ENCODE peak calls at places on chromosome 10, in six cellular contexts. One of them, this sample, is unnamed.

GRCh38 chr10:43377393-43377883 is 6.0 kb downstream of the FXYD4 start:
- DNase-seq in colonic mucosa: no peak
- DNase-seq in GM23248: no peak
- DNase-seq in PC-3: peak; percentile 32
- DNase-seq in H9: peak; percentile 87
- DNase-seq in fibroblast of lung: no peak
- DNase-seq in this sample: peak; percentile 58

GRCh38 chr10:102113956-102114857 is 6.0 kb downstream of the LDB1 start:
- DNase-seq in colonic mucosa: peak; percentile 40
- DNase-seq in GM23248: peak; percentile 74
- DNase-seq in PC-3: no peak
- DNase-seq in H9: peak; percentile 38
- DNase-seq in fibroblast of lung: no peak
- DNase-seq in this sample: peak; percentile 78

GRCh38 chr10:107031981-107032699 is 132.4 kb downstream of the SORCS1 start:
- DNase-seq in colonic mucosa: no peak
- DNase-seq in GM23248: no peak
- DNase-seq in PC-3: no peak
- DNase-seq in H9: no peak
- DNase-seq in fibroblast of lung: no peak
- DNase-seq in this sample: no peak

GRCh38 chr10:35352097-35352496 is 15.8 kb downstream of the CCNY start:
- DNase-seq in colonic mucosa: no peak
- DNase-seq in GM23248: no peak
- DNase-seq in PC-3: no peak
- DNase-seq in H9: no peak
- DNase-seq in fibroblast of lung: no peak
- DNase-seq in this sample: no peak

GRCh38 chr10:47013469-47014169 is 102.4 kb downstream of the PTPN20 start:
- DNase-seq in colonic mucosa: no peak
- DNase-seq in GM23248: peak; percentile 77
- DNase-seq in PC-3: no peak
- DNase-seq in H9: peak; percentile 73
- DNase-seq in fibroblast of lung: peak; percentile 6
- DNase-seq in this sample: no peak

GRCh38 chr10:58651040-58651439 is 138.4 kb downstream of the BICC1 start:
- DNase-seq in colonic mucosa: no peak
- DNase-seq in GM23248: peak; percentile 40
- DNase-seq in PC-3: no peak
- DNase-seq in H9: no peak
- DNase-seq in fibroblast of lung: peak; percentile 45
- DNase-seq in this sample: no peak

GRCh38 chr10:103512591-103513382 is 19.3 kb downstream of the NEURL1 start:
- DNase-seq in colonic mucosa: peak; percentile 57
- DNase-seq in GM23248: no peak
- DNase-seq in PC-3: no peak
- DNase-seq in H9: peak; percentile 24
- DNase-seq in fibroblast of lung: no peak
- DNase-seq in this sample: peak; percentile 48

GRCh38 chr10:63264852-63265617 is 131.9 kb downstream of the NRBF2 start:
- DNase-seq in colonic mucosa: peak; percentile 54
- DNase-seq in GM23248: peak; percentile 70
- DNase-seq in PC-3: peak; percentile 83
- DNase-seq in H9: no peak
- DNase-seq in fibroblast of lung: peak; percentile 76
- DNase-seq in this sample: no peak

GRCh38 chr10:117164878-117165556 is 26.9 kb upstream of the VAX1 start:
- DNase-seq in colonic mucosa: no peak
- DNase-seq in GM23248: peak; percentile 23
- DNase-seq in PC-3: no peak
- DNase-seq in H9: no peak
- DNase-seq in fibroblast of lung: no peak
- DNase-seq in this sample: no peak

GRCh38 chr10:96651998-96652431 is 65.2 kb upstream of the TM9SF3 start:
- DNase-seq in colonic mucosa: no peak
- DNase-seq in GM23248: no peak
- DNase-seq in PC-3: no peak
- DNase-seq in H9: no peak
- DNase-seq in fibroblast of lung: no peak
- DNase-seq in this sample: no peak

GRCh38 chr10:32379314-32379949 is 32.5 kb upstream of the EPC1 start:
- DNase-seq in colonic mucosa: no peak
- DNase-seq in GM23248: peak; percentile 83
- DNase-seq in PC-3: peak; percentile 93
- DNase-seq in H9: peak; percentile 36
- DNase-seq in fibroblast of lung: peak; percentile 78
- DNase-seq in this sample: no peak

GRCh38 chr10:44385423-44385725 is 477 bp upstream of the CXCL12 start:
- DNase-seq in colonic mucosa: no peak
- DNase-seq in GM23248: no peak
- DNase-seq in PC-3: no peak
- DNase-seq in H9: no peak
- DNase-seq in fibroblast of lung: no peak
- DNase-seq in this sample: peak; percentile 73

GRCh38 chr10:44386546-44387052 is 1.7 kb upstream of the CXCL12 start:
- DNase-seq in colonic mucosa: peak; percentile 46
- DNase-seq in GM23248: peak; percentile 88
- DNase-seq in PC-3: peak; percentile 73
- DNase-seq in H9: peak; percentile 81
- DNase-seq in fibroblast of lung: peak; percentile 57
- DNase-seq in this sample: peak; percentile 86

GRCh38 chr10:44384601-44385422 is at the start of gene CXCL12:
- DNase-seq in colonic mucosa: peak; percentile 29
- DNase-seq in GM23248: peak; percentile 78
- DNase-seq in PC-3: no peak
- DNase-seq in H9: peak; percentile 78
- DNase-seq in fibroblast of lung: no peak
- DNase-seq in this sample: peak; percentile 84

GRCh38 chr10:44383749-44384600 is 922 bp downstream of the CXCL12 start:
- DNase-seq in colonic mucosa: peak; percentile 18
- DNase-seq in GM23248: peak; percentile 79
- DNase-seq in PC-3: no peak
- DNase-seq in H9: peak; percentile 39
- DNase-seq in fibroblast of lung: peak; percentile 42
- DNase-seq in this sample: peak; percentile 82

GRCh38 chr10:44385726-44386438 is 985 bp upstream of the CXCL12 start:
- DNase-seq in colonic mucosa: no peak
- DNase-seq in GM23248: peak; percentile 28
- DNase-seq in PC-3: no peak
- DNase-seq in H9: peak; percentile 46
- DNase-seq in fibroblast of lung: no peak
- DNase-seq in this sample: peak; percentile 83
- H3K9ac ChIP-seq in colonic mucosa: no peak overlapping the region
- H3K9ac ChIP-seq in GM23248: peak overlapping the region; percentile 67
- H3K9ac ChIP-seq in PC-3: no peak overlapping the region
- H3K9ac ChIP-seq in H9: no peak overlapping the region
- H3K9ac ChIP-seq in fibroblast of lung: no peak overlapping the region
- H3K9ac ChIP-seq in this sample: no peak overlapping the region

GRCh38 chr10:22932626-22933370 is 4.9 kb downstream of the ARMC3 start:
- DNase-seq in colonic mucosa: no peak
- DNase-seq in GM23248: peak; percentile 51
- DNase-seq in PC-3: no peak
- DNase-seq in H9: no peak
- DNase-seq in fibroblast of lung: peak; percentile 12
- DNase-seq in this sample: no peak

GRCh38 chr10:22931948-22932347 is 4.1 kb downstream of the ARMC3 start:
- DNase-seq in colonic mucosa: no peak
- DNase-seq in GM23248: peak; percentile 73
- DNase-seq in PC-3: peak; percentile 72
- DNase-seq in H9: no peak
- DNase-seq in fibroblast of lung: peak; percentile 85
- DNase-seq in this sample: no peak

GRCh38 chr10:22925088-22925487 is 2.8 kb upstream of the ARMC3 start:
- DNase-seq in colonic mucosa: no peak
- DNase-seq in GM23248: no peak
- DNase-seq in PC-3: no peak
- DNase-seq in H9: no peak
- DNase-seq in fibroblast of lung: no peak
- DNase-seq in this sample: no peak

GRCh38 chr10:22927661-22928403 is at the start of gene ARMC3:
- DNase-seq in colonic mucosa: peak; percentile 32
- DNase-seq in GM23248: peak; percentile 76
- DNase-seq in PC-3: peak; percentile 57
- DNase-seq in H9: peak; percentile 92
- DNase-seq in fibroblast of lung: peak; percentile 16
- DNase-seq in this sample: peak; percentile 83

GRCh38 chr10:22927163-22927562 is 690 bp upstream of the ARMC3 start:
- DNase-seq in colonic mucosa: no peak
- DNase-seq in GM23248: no peak
- DNase-seq in PC-3: no peak
- DNase-seq in H9: no peak
- DNase-seq in fibroblast of lung: no peak
- DNase-seq in this sample: no peak
- H3K9ac ChIP-seq in colonic mucosa: no peak overlapping the region
- H3K9ac ChIP-seq in GM23248: no peak overlapping the region
- H3K9ac ChIP-seq in PC-3: no peak overlapping the region
- H3K9ac ChIP-seq in H9: peak overlapping the region; percentile 23
- H3K9ac ChIP-seq in fibroblast of lung: no peak overlapping the region
- H3K9ac ChIP-seq in this sample: no peak overlapping the region

DNA sequence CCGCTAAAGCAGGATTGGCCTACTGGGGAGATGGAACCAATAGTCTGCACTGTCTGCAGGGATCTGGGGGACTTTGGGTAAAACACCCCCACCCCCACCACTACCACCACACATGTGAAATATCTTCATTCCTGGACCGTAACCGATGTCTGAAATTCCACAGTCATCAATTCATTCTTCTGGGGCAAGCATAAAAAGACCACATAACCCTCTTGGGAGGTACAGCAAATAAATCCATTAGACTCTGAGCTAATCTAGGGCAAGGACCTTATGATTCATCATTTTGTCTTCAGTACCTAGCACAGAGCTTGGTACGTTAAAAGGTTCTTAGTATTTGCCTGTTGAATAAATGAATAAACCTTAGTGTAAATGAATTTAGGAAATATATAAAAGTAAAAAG is 307.8 kb downstream of the GPAM start:
- DNase-seq in colonic mucosa: no peak
- DNase-seq in GM23248: peak; percentile 2
- DNase-seq in PC-3: no peak
- DNase-seq in H9: no peak
- DNase-seq in fibroblast of lung: no peak
- DNase-seq in this sample: no peak
- H3K9ac ChIP-seq in colonic mucosa: no peak overlapping the region
- H3K9ac ChIP-seq in GM23248: no peak overlapping the region
- H3K9ac ChIP-seq in PC-3: no peak overlapping the region
- H3K9ac ChIP-seq in H9: no peak overlapping the region
- H3K9ac ChIP-seq in fibroblast of lung: no peak overlapping the region
- H3K9ac ChIP-seq in this sample: no peak overlapping the region

GRCh38 chr10:80536361-80536835 is 1.3 kb upstream of the SH2D4B start:
- DNase-seq in colonic mucosa: peak; percentile 17
- DNase-seq in GM23248: no peak
- DNase-seq in PC-3: no peak
- DNase-seq in H9: no peak
- DNase-seq in fibroblast of lung: no peak
- DNase-seq in this sample: no peak

GRCh38 chr10:80539421-80539999 is 1.8 kb downstream of the SH2D4B start:
- DNase-seq in colonic mucosa: peak; percentile 17
- DNase-seq in GM23248: no peak
- DNase-seq in PC-3: no peak
- DNase-seq in H9: no peak
- DNase-seq in fibroblast of lung: no peak
- DNase-seq in this sample: no peak

GRCh38 chr10:80537086-80537704 is 507 bp upstream of the SH2D4B start:
- DNase-seq in colonic mucosa: peak; percentile 7
- DNase-seq in GM23248: no peak
- DNase-seq in PC-3: no peak
- DNase-seq in H9: no peak
- DNase-seq in fibroblast of lung: no peak
- DNase-seq in this sample: no peak

GRCh38 chr10:80538481-80539185 is 931 bp downstream of the SH2D4B start:
- DNase-seq in colonic mucosa: peak; percentile 12
- DNase-seq in GM23248: no peak
- DNase-seq in PC-3: no peak
- DNase-seq in H9: no peak
- DNase-seq in fibroblast of lung: no peak
- DNase-seq in this sample: no peak

GRCh38 chr10:80537705-80538480 is at the start of gene SH2D4B:
- DNase-seq in colonic mucosa: peak; percentile 11
- DNase-seq in GM23248: no peak
- DNase-seq in PC-3: no peak
- DNase-seq in H9: no peak
- DNase-seq in fibroblast of lung: no peak
- DNase-seq in this sample: no peak
- H3K9ac ChIP-seq in colonic mucosa: no peak within 1 kb of the TSS
- H3K9ac ChIP-seq in GM23248: no peak within 1 kb of the TSS
- H3K9ac ChIP-seq in PC-3: no peak within 1 kb of the TSS
- H3K9ac ChIP-seq in H9: no peak within 1 kb of the TSS
- H3K9ac ChIP-seq in fibroblast of lung: no peak within 1 kb of the TSS
- H3K9ac ChIP-seq in this sample: no peak within 1 kb of the TSS

DNA sequence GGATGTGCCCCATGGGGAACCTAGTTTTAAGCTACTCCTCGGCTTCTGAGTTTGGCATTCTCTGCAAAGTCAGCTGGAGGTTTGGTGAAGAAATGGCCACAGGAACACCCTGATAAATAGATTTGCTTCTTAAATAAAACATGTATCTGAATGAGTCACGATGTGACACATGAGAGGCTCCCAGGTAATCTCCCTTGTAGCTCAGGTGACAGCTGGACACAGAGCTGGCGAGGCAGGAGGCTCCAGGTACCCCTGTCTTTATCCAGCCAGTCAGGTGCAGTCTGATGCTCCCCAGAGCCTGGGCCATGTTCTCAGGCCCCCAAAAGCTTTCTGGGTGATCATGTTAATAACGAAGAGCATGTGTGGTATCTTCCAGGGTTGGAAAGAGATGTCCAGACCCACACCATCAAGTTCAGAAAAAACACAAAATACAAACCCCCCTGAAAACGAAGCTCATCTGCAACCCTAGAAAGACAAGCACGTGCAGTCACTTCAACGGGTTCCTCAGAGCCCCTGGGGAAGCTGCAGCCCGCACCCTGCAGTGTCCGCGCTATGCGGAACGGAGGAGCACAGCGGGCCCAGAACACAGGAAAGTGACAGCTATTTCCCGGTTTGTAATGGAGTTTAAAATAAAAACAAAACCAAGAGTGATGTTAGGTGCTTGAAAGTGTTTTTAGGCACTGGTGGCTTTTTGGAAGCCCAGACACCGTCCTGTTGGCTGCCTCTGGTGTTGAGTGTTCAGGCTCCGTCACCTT is 69.4 kb downstream of the ZRANB1 start:
- DNase-seq in colonic mucosa: no peak
- DNase-seq in GM23248: no peak
- DNase-seq in PC-3: peak; percentile 25
- DNase-seq in H9: no peak
- DNase-seq in fibroblast of lung: no peak
- DNase-seq in this sample: peak; percentile 22
- H3K9ac ChIP-seq in colonic mucosa: no peak overlapping the region
- H3K9ac ChIP-seq in GM23248: no peak overlapping the region
- H3K9ac ChIP-seq in PC-3: no peak overlapping the region
- H3K9ac ChIP-seq in H9: no peak overlapping the region
- H3K9ac ChIP-seq in fibroblast of lung: no peak overlapping the region
- H3K9ac ChIP-seq in this sample: no peak overlapping the region

DNA sequence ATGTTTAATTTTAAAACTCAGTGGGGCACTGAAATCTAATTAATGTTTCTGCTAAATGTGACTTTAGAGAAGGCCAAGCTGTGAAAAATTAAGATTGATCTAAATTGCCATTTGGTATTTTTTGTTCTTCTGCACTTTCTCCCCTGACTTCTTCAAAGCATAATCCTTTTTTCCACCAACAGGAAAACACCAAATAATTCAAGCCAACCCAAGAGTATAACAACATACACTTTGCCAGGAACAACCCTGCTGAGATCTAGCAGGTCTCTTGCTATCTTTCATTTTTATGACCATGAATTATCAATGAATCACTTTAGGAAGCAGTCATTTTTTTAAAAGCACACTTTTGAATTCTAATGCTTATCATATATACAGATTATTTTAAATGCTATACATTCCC is 100.1 kb downstream of the USP6NL start:
- DNase-seq in colonic mucosa: no peak
- DNase-seq in GM23248: no peak
- DNase-seq in PC-3: no peak
- DNase-seq in H9: no peak
- DNase-seq in fibroblast of lung: no peak
- DNase-seq in this sample: no peak
- H3K9ac ChIP-seq in colonic mucosa: no peak overlapping the region
- H3K9ac ChIP-seq in GM23248: no peak overlapping the region
- H3K9ac ChIP-seq in PC-3: no peak overlapping the region
- H3K9ac ChIP-seq in H9: no peak overlapping the region
- H3K9ac ChIP-seq in fibroblast of lung: no peak overlapping the region
- H3K9ac ChIP-seq in this sample: no peak overlapping the region

This sample was measured in kidney.